ENCODE peak calls at places on chromosome X, in ten cellular contexts. One of them, this sample, is unnamed.

GRCh38 chrX:41384041-41384705 is 50.2 kb downstream of the DDX3X start:
- DNase-seq in spleen: peak; percentile 88
- DNase-seq in AG10803: peak; percentile 71
- DNase-seq in GM06990: no peak
- DNase-seq in lower leg skin: no peak
- DNase-seq in mesendoderm: peak; percentile 58
- DNase-seq in PC-9: peak; percentile 43
- DNase-seq in psoas muscle: peak; percentile 72
- DNase-seq in fibroblast of pulmonary artery: peak; percentile 87
- DNase-seq in HFF-Myc: peak; percentile 17
- DNase-seq in this sample: peak; percentile 31

GRCh38 chrX:131881194-131881593 is 141.9 kb upstream of the STK26 start:
- DNase-seq in spleen: no peak
- DNase-seq in AG10803: no peak
- DNase-seq in GM06990: no peak
- DNase-seq in lower leg skin: no peak
- DNase-seq in mesendoderm: peak; percentile 39
- DNase-seq in PC-9: no peak
- DNase-seq in psoas muscle: no peak
- DNase-seq in fibroblast of pulmonary artery: no peak
- DNase-seq in HFF-Myc: no peak
- DNase-seq in this sample: no peak

GRCh38 chrX:53319614-53320542 is 38.5 kb upstream of the IQSEC2 start:
- DNase-seq in spleen: no peak
- DNase-seq in AG10803: no peak
- DNase-seq in GM06990: no peak
- DNase-seq in lower leg skin: no peak
- DNase-seq in mesendoderm: no peak
- DNase-seq in PC-9: no peak
- DNase-seq in psoas muscle: no peak
- DNase-seq in fibroblast of pulmonary artery: no peak
- DNase-seq in HFF-Myc: no peak
- DNase-seq in this sample: no peak

GRCh38 chrX:72001906-72002305 is 91.3 kb downstream of the NHSL2 start:
- DNase-seq in spleen: no peak
- DNase-seq in AG10803: no peak
- DNase-seq in GM06990: no peak
- DNase-seq in lower leg skin: peak; percentile 18
- DNase-seq in mesendoderm: no peak
- DNase-seq in PC-9: no peak
- DNase-seq in psoas muscle: no peak
- DNase-seq in fibroblast of pulmonary artery: no peak
- DNase-seq in HFF-Myc: no peak
- DNase-seq in this sample: no peak

GRCh38 chrX:69155786-69156520 is 9.3 kb downstream of the PJA1 start:
- DNase-seq in spleen: no peak
- DNase-seq in AG10803: no peak
- DNase-seq in GM06990: no peak
- DNase-seq in lower leg skin: peak; percentile 70
- DNase-seq in mesendoderm: no peak
- DNase-seq in PC-9: no peak
- DNase-seq in psoas muscle: no peak
- DNase-seq in fibroblast of pulmonary artery: no peak
- DNase-seq in HFF-Myc: no peak
- DNase-seq in this sample: no peak

GRCh38 chrX:84219551-84219950 is 31.6 kb upstream of the RPS6KA6 start:
- DNase-seq in spleen: no peak
- DNase-seq in AG10803: no peak
- DNase-seq in GM06990: no peak
- DNase-seq in lower leg skin: no peak
- DNase-seq in mesendoderm: peak; percentile 4
- DNase-seq in PC-9: peak; percentile 4
- DNase-seq in psoas muscle: no peak
- DNase-seq in fibroblast of pulmonary artery: no peak
- DNase-seq in HFF-Myc: no peak
- DNase-seq in this sample: no peak

GRCh38 chrX:50903387-50904027 is 7.0 kb upstream of the BMP15 start:
- DNase-seq in spleen: no peak
- DNase-seq in AG10803: peak; percentile 24
- DNase-seq in GM06990: no peak
- DNase-seq in lower leg skin: no peak
- DNase-seq in mesendoderm: peak; percentile 59
- DNase-seq in PC-9: peak; percentile 13
- DNase-seq in psoas muscle: no peak
- DNase-seq in fibroblast of pulmonary artery: peak; percentile 54
- DNase-seq in HFF-Myc: no peak
- DNase-seq in this sample: no peak

GRCh38 chrX:103918050-103918449 is 44.4 kb upstream of the TMSB15B start:
- DNase-seq in spleen: no peak
- DNase-seq in AG10803: peak; percentile 52
- DNase-seq in GM06990: peak; percentile 46
- DNase-seq in lower leg skin: no peak
- DNase-seq in mesendoderm: peak; percentile 91
- DNase-seq in PC-9: no peak
- DNase-seq in psoas muscle: peak; percentile 56
- DNase-seq in fibroblast of pulmonary artery: peak; percentile 68
- DNase-seq in HFF-Myc: no peak
- DNase-seq in this sample: peak; percentile 51

GRCh38 chrX:102892103-102892502 is 45.0 kb upstream of the RAB40AL start:
- DNase-seq in spleen: no peak
- DNase-seq in AG10803: no peak
- DNase-seq in GM06990: no peak
- DNase-seq in lower leg skin: no peak
- DNase-seq in mesendoderm: no peak
- DNase-seq in PC-9: no peak
- DNase-seq in psoas muscle: no peak
- DNase-seq in fibroblast of pulmonary artery: peak; percentile 5
- DNase-seq in HFF-Myc: no peak
- DNase-seq in this sample: no peak

GRCh38 chrX:110665636-110666035 is 130.0 kb downstream of the CHRDL1 start:
- DNase-seq in spleen: no peak
- DNase-seq in AG10803: peak; percentile 31
- DNase-seq in GM06990: no peak
- DNase-seq in lower leg skin: no peak
- DNase-seq in mesendoderm: peak; percentile 52
- DNase-seq in PC-9: peak; percentile 38
- DNase-seq in psoas muscle: no peak
- DNase-seq in fibroblast of pulmonary artery: peak; percentile 11
- DNase-seq in HFF-Myc: peak; percentile 7
- DNase-seq in this sample: no peak

GRCh38 chrX:122220644-122221373 is 963.3 kb upstream of the GRIA3 start:
- DNase-seq in spleen: no peak
- DNase-seq in AG10803: no peak
- DNase-seq in GM06990: no peak
- DNase-seq in lower leg skin: no peak
- DNase-seq in mesendoderm: peak; percentile 73
- DNase-seq in PC-9: no peak
- DNase-seq in psoas muscle: no peak
- DNase-seq in fibroblast of pulmonary artery: no peak
- DNase-seq in HFF-Myc: no peak
- DNase-seq in this sample: no peak

GRCh38 chrX:80021611-80022010 is 7.1 kb downstream of the TBX22 start:
- DNase-seq in spleen: no peak
- DNase-seq in AG10803: no peak
- DNase-seq in GM06990: no peak
- DNase-seq in lower leg skin: no peak
- DNase-seq in mesendoderm: peak; percentile 32
- DNase-seq in PC-9: no peak
- DNase-seq in psoas muscle: no peak
- DNase-seq in fibroblast of pulmonary artery: no peak
- DNase-seq in HFF-Myc: no peak
- DNase-seq in this sample: no peak

GRCh38 chrX:17544831-17545230 is 169.8 kb downstream of the NHS start:
- DNase-seq in spleen: no peak
- DNase-seq in AG10803: no peak
- DNase-seq in GM06990: no peak
- DNase-seq in lower leg skin: no peak
- DNase-seq in mesendoderm: no peak
- DNase-seq in PC-9: no peak
- DNase-seq in psoas muscle: no peak
- DNase-seq in fibroblast of pulmonary artery: no peak
- DNase-seq in HFF-Myc: no peak
- DNase-seq in this sample: no peak

GRCh38 chrX:19640063-19640462 is 124.8 kb upstream of the MAP3K15 start:
- DNase-seq in spleen: no peak
- DNase-seq in AG10803: no peak
- DNase-seq in GM06990: no peak
- DNase-seq in lower leg skin: no peak
- DNase-seq in mesendoderm: no peak
- DNase-seq in PC-9: no peak
- DNase-seq in psoas muscle: no peak
- DNase-seq in fibroblast of pulmonary artery: no peak
- DNase-seq in HFF-Myc: no peak
- DNase-seq in this sample: no peak
- H3K4me3 ChIP-seq in spleen: no peak overlapping the region
- H3K4me3 ChIP-seq in AG10803: no peak overlapping the region
- H3K4me3 ChIP-seq in GM06990: no peak overlapping the region
- H3K4me3 ChIP-seq in lower leg skin: no peak overlapping the region
- H3K4me3 ChIP-seq in mesendoderm: no peak overlapping the region
- H3K4me3 ChIP-seq in PC-9: no peak overlapping the region
- H3K4me3 ChIP-seq in psoas muscle: no peak overlapping the region
- H3K4me3 ChIP-seq in fibroblast of pulmonary artery: no peak overlapping the region
- H3K4me3 ChIP-seq in HFF-Myc: no peak overlapping the region
- H3K4me3 ChIP-seq in this sample: no peak overlapping the region

DNA sequence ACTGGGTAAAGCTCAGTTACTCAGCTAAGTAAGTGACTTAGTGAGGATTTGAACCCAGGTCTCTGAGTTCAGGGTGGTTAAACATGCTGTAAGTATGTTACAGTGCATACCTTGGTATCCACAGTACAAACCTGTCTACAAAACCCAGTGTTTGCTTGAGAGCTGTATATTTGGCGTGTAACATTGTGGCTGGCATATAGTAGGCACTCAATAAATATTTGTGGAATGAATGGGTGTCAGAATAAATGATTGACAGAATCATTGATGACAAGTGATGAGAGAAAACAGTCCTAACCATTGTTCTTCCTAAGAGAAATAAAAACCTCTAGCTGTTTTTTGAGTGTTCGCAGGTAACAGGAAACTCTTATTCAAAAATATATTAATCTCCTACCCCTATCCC is 79.7 kb upstream of the BCOR start:
- DNase-seq in spleen: no peak
- DNase-seq in AG10803: no peak
- DNase-seq in GM06990: no peak
- DNase-seq in lower leg skin: no peak
- DNase-seq in mesendoderm: no peak
- DNase-seq in PC-9: no peak
- DNase-seq in psoas muscle: no peak
- DNase-seq in fibroblast of pulmonary artery: no peak
- DNase-seq in HFF-Myc: no peak
- DNase-seq in this sample: no peak
- H3K4me3 ChIP-seq in spleen: peak overlapping the region; percentile 52
- H3K4me3 ChIP-seq in AG10803: no peak overlapping the region
- H3K4me3 ChIP-seq in GM06990: peak overlapping the region; percentile 65
- H3K4me3 ChIP-seq in lower leg skin: no peak overlapping the region
- H3K4me3 ChIP-seq in mesendoderm: no peak overlapping the region
- H3K4me3 ChIP-seq in PC-9: peak overlapping the region; percentile 53
- H3K4me3 ChIP-seq in psoas muscle: peak overlapping the region; percentile 70
- H3K4me3 ChIP-seq in fibroblast of pulmonary artery: no peak overlapping the region
- H3K4me3 ChIP-seq in HFF-Myc: peak overlapping the region; percentile 49
- H3K4me3 ChIP-seq in this sample: no peak overlapping the region

GRCh38 chrX:129980540-129981206 is 1.8 kb upstream of the BCORL1 start:
- DNase-seq in spleen: peak; percentile 85
- DNase-seq in AG10803: no peak
- DNase-seq in GM06990: peak; percentile 30
- DNase-seq in lower leg skin: peak; percentile 89
- DNase-seq in mesendoderm: peak; percentile 31
- DNase-seq in PC-9: peak; percentile 66
- DNase-seq in psoas muscle: peak; percentile 69
- DNase-seq in fibroblast of pulmonary artery: no peak
- DNase-seq in HFF-Myc: no peak
- DNase-seq in this sample: peak; percentile 74

GRCh38 chrX:129982300-129983246 is at the start of gene BCORL1:
- DNase-seq in spleen: peak; percentile 96
- DNase-seq in AG10803: peak; percentile 93
- DNase-seq in GM06990: peak; percentile 94
- DNase-seq in lower leg skin: peak; percentile 98
- DNase-seq in mesendoderm: peak; percentile 96
- DNase-seq in PC-9: peak; percentile 93
- DNase-seq in psoas muscle: peak; percentile 94
- DNase-seq in fibroblast of pulmonary artery: peak; percentile 95
- DNase-seq in HFF-Myc: peak; percentile 50
- DNase-seq in this sample: peak; percentile 88

GRCh38 chrX:129980043-129980442 is 2.4 kb upstream of the BCORL1 start:
- DNase-seq in spleen: peak; percentile 87
- DNase-seq in AG10803: no peak
- DNase-seq in GM06990: peak; percentile 23
- DNase-seq in lower leg skin: peak; percentile 89
- DNase-seq in mesendoderm: no peak
- DNase-seq in PC-9: peak; percentile 17
- DNase-seq in psoas muscle: peak; percentile 64
- DNase-seq in fibroblast of pulmonary artery: no peak
- DNase-seq in HFF-Myc: no peak
- DNase-seq in this sample: peak; percentile 64

GRCh38 chrX:129981752-129982299 is 609 bp upstream of the BCORL1 start:
- DNase-seq in spleen: no peak
- DNase-seq in AG10803: no peak
- DNase-seq in GM06990: no peak
- DNase-seq in lower leg skin: no peak
- DNase-seq in mesendoderm: no peak
- DNase-seq in PC-9: no peak
- DNase-seq in psoas muscle: no peak
- DNase-seq in fibroblast of pulmonary artery: no peak
- DNase-seq in HFF-Myc: no peak
- DNase-seq in this sample: no peak

GRCh38 chrX:129981207-129981553 is 1.3 kb upstream of the BCORL1 start:
- DNase-seq in spleen: no peak
- DNase-seq in AG10803: no peak
- DNase-seq in GM06990: no peak
- DNase-seq in lower leg skin: no peak
- DNase-seq in mesendoderm: no peak
- DNase-seq in PC-9: no peak
- DNase-seq in psoas muscle: no peak
- DNase-seq in fibroblast of pulmonary artery: no peak
- DNase-seq in HFF-Myc: no peak
- DNase-seq in this sample: no peak
- H3K4me3 ChIP-seq in spleen: no peak overlapping the region
- H3K4me3 ChIP-seq in AG10803: peak overlapping the region; percentile 61
- H3K4me3 ChIP-seq in GM06990: peak overlapping the region; percentile 54
- H3K4me3 ChIP-seq in lower leg skin: peak overlapping the region; percentile 17
- H3K4me3 ChIP-seq in mesendoderm: no peak overlapping the region
- H3K4me3 ChIP-seq in PC-9: no peak overlapping the region
- H3K4me3 ChIP-seq in psoas muscle: no peak overlapping the region
- H3K4me3 ChIP-seq in fibroblast of pulmonary artery: peak overlapping the region; percentile 59
- H3K4me3 ChIP-seq in HFF-Myc: no peak overlapping the region
- H3K4me3 ChIP-seq in this sample: peak overlapping the region; percentile 40

DNA sequence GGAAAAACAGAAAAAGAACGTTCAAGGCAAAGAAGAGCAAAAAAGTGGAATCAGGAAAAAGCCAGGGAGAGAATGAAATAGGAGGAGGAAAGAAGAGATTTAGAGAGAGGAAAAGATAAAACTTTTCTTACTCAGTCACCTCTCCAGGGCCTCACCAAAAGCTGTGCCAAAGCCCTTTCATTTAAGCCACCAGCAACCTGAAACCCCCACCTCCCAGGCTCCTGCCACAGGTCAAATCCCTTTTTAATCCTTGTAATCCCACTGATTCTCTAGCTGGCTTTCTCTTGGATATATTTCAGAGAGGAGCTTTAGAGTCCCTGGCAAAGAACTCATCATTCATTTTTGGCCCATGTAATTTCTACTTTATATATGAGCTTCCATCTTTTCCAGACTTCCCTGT is 25.7 kb upstream of the XIAP start:
- DNase-seq in spleen: no peak
- DNase-seq in AG10803: no peak
- DNase-seq in GM06990: no peak
- DNase-seq in lower leg skin: no peak
- DNase-seq in mesendoderm: no peak
- DNase-seq in PC-9: no peak
- DNase-seq in psoas muscle: no peak
- DNase-seq in fibroblast of pulmonary artery: no peak
- DNase-seq in HFF-Myc: no peak
- DNase-seq in this sample: no peak
- H3K4me3 ChIP-seq in spleen: no peak overlapping the region
- H3K4me3 ChIP-seq in AG10803: no peak overlapping the region
- H3K4me3 ChIP-seq in GM06990: no peak overlapping the region
- H3K4me3 ChIP-seq in lower leg skin: no peak overlapping the region
- H3K4me3 ChIP-seq in mesendoderm: no peak overlapping the region
- H3K4me3 ChIP-seq in PC-9: no peak overlapping the region
- H3K4me3 ChIP-seq in psoas muscle: no peak overlapping the region
- H3K4me3 ChIP-seq in fibroblast of pulmonary artery: no peak overlapping the region
- H3K4me3 ChIP-seq in HFF-Myc: no peak overlapping the region
- H3K4me3 ChIP-seq in this sample: no peak overlapping the region